ENCODE peak calls at places on chromosome 5, in five cellular contexts. One of them, this sample, is unnamed.

GRCh38 chr5:39995990-39996389 is 571.2 kb upstream of the DAB2 start:
- DNase-seq in uterus: no peak
- DNase-seq in OCI-LY7: no peak
- DNase-seq in CD8-positive, alpha-beta T cell: no peak
- DNase-seq in naive thymus-derived CD4-positive, alpha-beta T cell: no peak
- DNase-seq in this sample: no peak

GRCh38 chr5:116544542-116545241 is 29.9 kb downstream of the SEMA6A start:
- DNase-seq in uterus: no peak
- DNase-seq in OCI-LY7: no peak
- DNase-seq in CD8-positive, alpha-beta T cell: no peak
- DNase-seq in naive thymus-derived CD4-positive, alpha-beta T cell: no peak
- DNase-seq in this sample: no peak

GRCh38 chr5:142520885-142521284 is 165.0 kb downstream of the FGF1 start:
- DNase-seq in uterus: no peak
- DNase-seq in OCI-LY7: no peak
- DNase-seq in CD8-positive, alpha-beta T cell: no peak
- DNase-seq in naive thymus-derived CD4-positive, alpha-beta T cell: no peak
- DNase-seq in this sample: no peak

GRCh38 chr5:175713930-175714329 is 56.1 kb downstream of the HRH2 start:
- DNase-seq in uterus: no peak
- DNase-seq in OCI-LY7: no peak
- DNase-seq in CD8-positive, alpha-beta T cell: no peak
- DNase-seq in naive thymus-derived CD4-positive, alpha-beta T cell: no peak
- DNase-seq in this sample: no peak

GRCh38 chr5:109298794-109299193 is 111.0 kb downstream of the PJA2 start:
- DNase-seq in uterus: no peak
- DNase-seq in OCI-LY7: no peak
- DNase-seq in CD8-positive, alpha-beta T cell: no peak
- DNase-seq in naive thymus-derived CD4-positive, alpha-beta T cell: no peak
- DNase-seq in this sample: no peak

GRCh38 chr5:83475540-83476469 is 4.3 kb downstream of the VCAN start:
- DNase-seq in uterus: no peak
- DNase-seq in OCI-LY7: no peak
- DNase-seq in CD8-positive, alpha-beta T cell: no peak
- DNase-seq in naive thymus-derived CD4-positive, alpha-beta T cell: no peak
- DNase-seq in this sample: no peak

GRCh38 chr5:158135682-158136176 is 276.8 kb upstream of the CLINT1 start:
- DNase-seq in uterus: no peak
- DNase-seq in OCI-LY7: no peak
- DNase-seq in CD8-positive, alpha-beta T cell: no peak
- DNase-seq in naive thymus-derived CD4-positive, alpha-beta T cell: no peak
- DNase-seq in this sample: no peak

GRCh38 chr5:74903165-74903787 is 37.1 kb upstream of the FAM169A start:
- DNase-seq in uterus: no peak
- DNase-seq in OCI-LY7: no peak
- DNase-seq in CD8-positive, alpha-beta T cell: peak; percentile 19
- DNase-seq in naive thymus-derived CD4-positive, alpha-beta T cell: peak; percentile 9
- DNase-seq in this sample: no peak

GRCh38 chr5:61301820-61302563 is 30.1 kb upstream of the ZSWIM6 start:
- DNase-seq in uterus: no peak
- DNase-seq in OCI-LY7: no peak
- DNase-seq in CD8-positive, alpha-beta T cell: no peak
- DNase-seq in naive thymus-derived CD4-positive, alpha-beta T cell: no peak
- DNase-seq in this sample: no peak

GRCh38 chr5:178895615-178896571 is at the start of gene ZFP2:
- DNase-seq in uterus: peak; percentile 40
- DNase-seq in OCI-LY7: peak; percentile 33
- DNase-seq in CD8-positive, alpha-beta T cell: peak; percentile 18
- DNase-seq in naive thymus-derived CD4-positive, alpha-beta T cell: peak; percentile 15
- DNase-seq in this sample: no peak

GRCh38 chr5:122933926-122934325 is 88.5 kb downstream of the SNX24 start:
- DNase-seq in uterus: no peak
- DNase-seq in OCI-LY7: no peak
- DNase-seq in CD8-positive, alpha-beta T cell: no peak
- DNase-seq in naive thymus-derived CD4-positive, alpha-beta T cell: no peak
- DNase-seq in this sample: no peak

GRCh38 chr5:1054799-1055775 is 46.5 kb downstream of the NKD2 start:
- DNase-seq in uterus: no peak
- DNase-seq in OCI-LY7: no peak
- DNase-seq in CD8-positive, alpha-beta T cell: no peak
- DNase-seq in naive thymus-derived CD4-positive, alpha-beta T cell: no peak
- DNase-seq in this sample: no peak

GRCh38 chr5:34452170-34452828 is 203.8 kb upstream of the RAI14 start:
- DNase-seq in uterus: no peak
- DNase-seq in OCI-LY7: no peak
- DNase-seq in CD8-positive, alpha-beta T cell: no peak
- DNase-seq in naive thymus-derived CD4-positive, alpha-beta T cell: no peak
- DNase-seq in this sample: no peak

GRCh38 chr5:113242481-113243348 is 192.1 kb downstream of the TSSK1B start:
- DNase-seq in uterus: no peak
- DNase-seq in OCI-LY7: no peak
- DNase-seq in CD8-positive, alpha-beta T cell: no peak
- DNase-seq in naive thymus-derived CD4-positive, alpha-beta T cell: no peak
- DNase-seq in this sample: no peak

GRCh38 chr5:53126514-53126913 is 17.0 kb upstream of the MOCS2 start:
- DNase-seq in uterus: no peak
- DNase-seq in OCI-LY7: no peak
- DNase-seq in CD8-positive, alpha-beta T cell: no peak
- DNase-seq in naive thymus-derived CD4-positive, alpha-beta T cell: no peak
- DNase-seq in this sample: no peak

GRCh38 chr5:143355710-143356109 is 47.8 kb downstream of the NR3C1 start:
- DNase-seq in uterus: peak; percentile 50
- DNase-seq in OCI-LY7: no peak
- DNase-seq in CD8-positive, alpha-beta T cell: peak; percentile 70
- DNase-seq in naive thymus-derived CD4-positive, alpha-beta T cell: peak; percentile 70
- DNase-seq in this sample: peak; percentile 35

GRCh38 chr5:92313385-92313784 is 930.3 kb upstream of the ARRDC3 start:
- DNase-seq in uterus: no peak
- DNase-seq in OCI-LY7: no peak
- DNase-seq in CD8-positive, alpha-beta T cell: no peak
- DNase-seq in naive thymus-derived CD4-positive, alpha-beta T cell: no peak
- DNase-seq in this sample: no peak

GRCh38 chr5:115686692-115687054 is 60.8 kb upstream of the TMED7 start:
- DNase-seq in uterus: no peak
- DNase-seq in OCI-LY7: no peak
- DNase-seq in CD8-positive, alpha-beta T cell: no peak
- DNase-seq in naive thymus-derived CD4-positive, alpha-beta T cell: no peak
- DNase-seq in this sample: no peak

GRCh38 chr5:34031117-34031516 is 11.9 kb downstream of the C1QTNF3 start:
- DNase-seq in uterus: no peak
- DNase-seq in OCI-LY7: no peak
- DNase-seq in CD8-positive, alpha-beta T cell: no peak
- DNase-seq in naive thymus-derived CD4-positive, alpha-beta T cell: no peak
- DNase-seq in this sample: no peak

GRCh38 chr5:88715503-88715902 is 167.5 kb downstream of the MEF2C start:
- DNase-seq in uterus: no peak
- DNase-seq in OCI-LY7: no peak
- DNase-seq in CD8-positive, alpha-beta T cell: no peak
- DNase-seq in naive thymus-derived CD4-positive, alpha-beta T cell: no peak
- DNase-seq in this sample: no peak

GRCh38 chr5:32232441-32233219 is 58.5 kb upstream of the GOLPH3 start:
- DNase-seq in uterus: peak; percentile 75
- DNase-seq in OCI-LY7: peak; percentile 78
- DNase-seq in CD8-positive, alpha-beta T cell: peak; percentile 76
- DNase-seq in naive thymus-derived CD4-positive, alpha-beta T cell: peak; percentile 64
- DNase-seq in this sample: peak; percentile 56

GRCh38 chr5:124403281-124403680 is 343.2 kb downstream of the ZNF608 start:
- DNase-seq in uterus: no peak
- DNase-seq in OCI-LY7: no peak
- DNase-seq in CD8-positive, alpha-beta T cell: no peak
- DNase-seq in naive thymus-derived CD4-positive, alpha-beta T cell: no peak
- DNase-seq in this sample: no peak

GRCh38 chr5:178590141-178590923 is at the start of gene COL23A1:
- DNase-seq in uterus: peak; percentile 30
- DNase-seq in OCI-LY7: no peak
- DNase-seq in CD8-positive, alpha-beta T cell: peak; percentile 53
- DNase-seq in naive thymus-derived CD4-positive, alpha-beta T cell: peak; percentile 35
- DNase-seq in this sample: peak; percentile 12

GRCh38 chr5:116371431-116371830 is 203.2 kb downstream of the SEMA6A start:
- DNase-seq in uterus: no peak
- DNase-seq in OCI-LY7: no peak
- DNase-seq in CD8-positive, alpha-beta T cell: no peak
- DNase-seq in naive thymus-derived CD4-positive, alpha-beta T cell: no peak
- DNase-seq in this sample: no peak

GRCh38 chr5:113378960-113379541 is 55.7 kb downstream of the TSSK1B start:
- DNase-seq in uterus: peak; percentile 35
- DNase-seq in OCI-LY7: peak; percentile 65
- DNase-seq in CD8-positive, alpha-beta T cell: peak; percentile 57
- DNase-seq in naive thymus-derived CD4-positive, alpha-beta T cell: peak; percentile 38
- DNase-seq in this sample: peak; percentile 7

GRCh38 chr5:132258102-132259060 is 885 bp downstream of the PDLIM4 start:
- DNase-seq in uterus: peak; percentile 68
- DNase-seq in OCI-LY7: no peak
- DNase-seq in CD8-positive, alpha-beta T cell: peak; percentile 1
- DNase-seq in naive thymus-derived CD4-positive, alpha-beta T cell: no peak
- DNase-seq in this sample: no peak

GRCh38 chr5:132259061-132259851 is 1.8 kb downstream of the PDLIM4 start:
- DNase-seq in uterus: peak; percentile 79
- DNase-seq in OCI-LY7: no peak
- DNase-seq in CD8-positive, alpha-beta T cell: peak; percentile 2
- DNase-seq in naive thymus-derived CD4-positive, alpha-beta T cell: no peak
- DNase-seq in this sample: no peak

GRCh38 chr5:132260714-132261615 is 3.5 kb downstream of the PDLIM4 start:
- DNase-seq in uterus: peak; percentile 87
- DNase-seq in OCI-LY7: no peak
- DNase-seq in CD8-positive, alpha-beta T cell: peak; percentile 11
- DNase-seq in naive thymus-derived CD4-positive, alpha-beta T cell: no peak
- DNase-seq in this sample: no peak

GRCh38 chr5:132261881-132262845 is 4.7 kb downstream of the PDLIM4 start:
- DNase-seq in uterus: no peak
- DNase-seq in OCI-LY7: no peak
- DNase-seq in CD8-positive, alpha-beta T cell: peak; percentile 3
- DNase-seq in naive thymus-derived CD4-positive, alpha-beta T cell: no peak
- DNase-seq in this sample: no peak

GRCh38 chr5:132260051-132260450 is 2.6 kb downstream of the PDLIM4 start:
- DNase-seq in uterus: peak; percentile 49
- DNase-seq in OCI-LY7: no peak
- DNase-seq in CD8-positive, alpha-beta T cell: no peak
- DNase-seq in naive thymus-derived CD4-positive, alpha-beta T cell: no peak
- DNase-seq in this sample: no peak
- H3K4me3 ChIP-seq in uterus: peak overlapping the region; percentile 80
- H3K4me3 ChIP-seq in OCI-LY7: no peak overlapping the region
- H3K4me3 ChIP-seq in CD8-positive, alpha-beta T cell: no peak overlapping the region
- H3K4me3 ChIP-seq in naive thymus-derived CD4-positive, alpha-beta T cell: no peak overlapping the region
- H3K4me3 ChIP-seq in this sample: no peak overlapping the region

DNA sequence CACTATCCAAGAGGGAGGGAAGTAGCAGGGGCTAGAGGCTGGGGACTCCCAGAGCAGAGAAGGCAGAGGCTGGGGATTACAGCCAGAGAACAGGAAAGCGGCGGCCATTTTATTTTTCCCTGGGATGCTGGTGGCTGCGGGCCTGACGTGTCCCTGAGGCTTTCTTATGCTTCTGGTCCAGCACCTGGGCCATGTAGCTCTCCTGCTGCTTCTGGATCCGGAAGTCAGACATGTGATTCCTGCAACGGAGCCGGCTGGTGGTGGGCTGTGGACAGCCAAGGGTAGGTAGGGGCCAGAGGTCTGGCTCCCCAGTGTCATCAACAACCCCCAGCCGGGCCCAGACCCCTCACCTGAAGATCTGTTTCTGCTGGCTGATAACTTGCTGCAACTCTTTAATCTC is 1.8 kb upstream of the PROB1 start:
- DNase-seq in uterus: no peak
- DNase-seq in OCI-LY7: no peak
- DNase-seq in CD8-positive, alpha-beta T cell: no peak
- DNase-seq in naive thymus-derived CD4-positive, alpha-beta T cell: no peak
- DNase-seq in this sample: no peak
- H3K27ac ChIP-seq in uterus: no peak overlapping the region
- H3K27ac ChIP-seq in OCI-LY7: no peak overlapping the region
- H3K27ac ChIP-seq in CD8-positive, alpha-beta T cell: no peak overlapping the region
- H3K27ac ChIP-seq in naive thymus-derived CD4-positive, alpha-beta T cell: no peak overlapping the region
- H3K27ac ChIP-seq in this sample: no peak overlapping the region

GRCh38 chr5:51378778-51379652 is 4.2 kb upstream of the ISL1 start:
- DNase-seq in uterus: no peak
- DNase-seq in OCI-LY7: no peak
- DNase-seq in CD8-positive, alpha-beta T cell: no peak
- DNase-seq in naive thymus-derived CD4-positive, alpha-beta T cell: no peak
- DNase-seq in this sample: no peak

GRCh38 chr5:51377151-51378060 is 5.8 kb upstream of the ISL1 start:
- DNase-seq in uterus: no peak
- DNase-seq in OCI-LY7: no peak
- DNase-seq in CD8-positive, alpha-beta T cell: no peak
- DNase-seq in naive thymus-derived CD4-positive, alpha-beta T cell: no peak
- DNase-seq in this sample: no peak

GRCh38 chr5:51376504-51376903 is 6.7 kb upstream of the ISL1 start:
- DNase-seq in uterus: no peak
- DNase-seq in OCI-LY7: no peak
- DNase-seq in CD8-positive, alpha-beta T cell: no peak
- DNase-seq in naive thymus-derived CD4-positive, alpha-beta T cell: no peak
- DNase-seq in this sample: no peak

GRCh38 chr5:51378415-51378777 is 4.9 kb upstream of the ISL1 start:
- DNase-seq in uterus: no peak
- DNase-seq in OCI-LY7: no peak
- DNase-seq in CD8-positive, alpha-beta T cell: no peak
- DNase-seq in naive thymus-derived CD4-positive, alpha-beta T cell: no peak
- DNase-seq in this sample: no peak

DNA sequence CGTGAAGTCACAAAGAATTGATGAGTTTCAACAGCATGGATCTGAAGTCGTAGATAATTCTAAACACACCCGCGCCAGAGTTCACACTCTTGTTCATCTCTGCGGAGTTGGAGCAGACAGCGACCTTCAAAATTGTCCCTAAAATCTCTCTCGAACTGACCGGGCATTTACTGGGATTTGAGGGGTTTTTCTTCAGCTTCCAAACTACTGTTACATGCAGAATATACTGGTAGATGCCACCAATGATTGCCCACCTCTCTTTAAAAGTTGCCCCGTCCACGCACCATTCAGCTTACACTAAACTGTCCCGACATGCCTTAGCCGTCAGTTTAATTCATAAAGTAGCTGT is 5.2 kb upstream of the ISL1 start:
- DNase-seq in uterus: no peak
- DNase-seq in OCI-LY7: no peak
- DNase-seq in CD8-positive, alpha-beta T cell: no peak
- DNase-seq in naive thymus-derived CD4-positive, alpha-beta T cell: no peak
- DNase-seq in this sample: no peak
- H3K4me3 ChIP-seq in uterus: no peak overlapping the region
- H3K4me3 ChIP-seq in OCI-LY7: no peak overlapping the region
- H3K4me3 ChIP-seq in CD8-positive, alpha-beta T cell: no peak overlapping the region
- H3K4me3 ChIP-seq in naive thymus-derived CD4-positive, alpha-beta T cell: no peak overlapping the region
- H3K4me3 ChIP-seq in this sample: no peak overlapping the region

GRCh38 chr5:151224372-151224771 is 480 bp upstream of the CCDC69 start:
- DNase-seq in uterus: no peak
- DNase-seq in OCI-LY7: peak; percentile 83
- DNase-seq in CD8-positive, alpha-beta T cell: no peak
- DNase-seq in naive thymus-derived CD4-positive, alpha-beta T cell: peak; percentile 43
- DNase-seq in this sample: no peak

GRCh38 chr5:151223447-151224264 is at the start of gene CCDC69:
- DNase-seq in uterus: peak; percentile 76
- DNase-seq in OCI-LY7: peak; percentile 79
- DNase-seq in CD8-positive, alpha-beta T cell: peak; percentile 57
- DNase-seq in naive thymus-derived CD4-positive, alpha-beta T cell: peak; percentile 35
- DNase-seq in this sample: peak; percentile 16

GRCh38 chr5:151222054-151222768 is 1.7 kb downstream of the CCDC69 start:
- DNase-seq in uterus: no peak
- DNase-seq in OCI-LY7: no peak
- DNase-seq in CD8-positive, alpha-beta T cell: peak; percentile 22
- DNase-seq in naive thymus-derived CD4-positive, alpha-beta T cell: no peak
- DNase-seq in this sample: no peak

GRCh38 chr5:151221574-151221973 is 2.3 kb downstream of the CCDC69 start:
- DNase-seq in uterus: no peak
- DNase-seq in OCI-LY7: no peak
- DNase-seq in CD8-positive, alpha-beta T cell: no peak
- DNase-seq in naive thymus-derived CD4-positive, alpha-beta T cell: no peak
- DNase-seq in this sample: no peak

GRCh38 chr5:151222769-151223446 is 984 bp downstream of the CCDC69 start:
- DNase-seq in uterus: peak; percentile 57
- DNase-seq in OCI-LY7: peak; percentile 23
- DNase-seq in CD8-positive, alpha-beta T cell: peak; percentile 48
- DNase-seq in naive thymus-derived CD4-positive, alpha-beta T cell: peak; percentile 38
- DNase-seq in this sample: peak; percentile 45
- H3K27ac ChIP-seq in uterus: peak overlapping the region; percentile 90
- H3K27ac ChIP-seq in OCI-LY7: peak overlapping the region; percentile 98
- H3K27ac ChIP-seq in CD8-positive, alpha-beta T cell: peak overlapping the region; percentile 69
- H3K27ac ChIP-seq in naive thymus-derived CD4-positive, alpha-beta T cell: peak overlapping the region; percentile 93
- H3K27ac ChIP-seq in this sample: peak overlapping the region; percentile 97